ENCODE peak calls at places on chromosomes 11 and 22, in seven cellular contexts. One of them, this sample, is unnamed.

GRCh38 chr22:23256986-23257888 is 76.9 kb downstream of the BCR start:
- DNase-seq in breast epithelium: peak; percentile 46
- DNase-seq in hepatocyte: peak; percentile 33
- DNase-seq in RWPE2: no peak
- DNase-seq in sigmoid colon: peak; percentile 80
- DNase-seq in CD8-positive, alpha-beta memory T cell: no peak
- DNase-seq in adrenal gland: peak; percentile 80
- DNase-seq in this sample: no peak

GRCh38 chr11:2090172-2091111 is 48.7 kb downstream of the IGF2 start:
- DNase-seq in adrenal gland: peak; percentile 23
- DNase-seq in RWPE2: peak; percentile 42
- DNase-seq in breast epithelium: no peak
- DNase-seq in sigmoid colon: peak; percentile 53
- DNase-seq in hepatocyte: no peak
- DNase-seq in CD8-positive, alpha-beta memory T cell: no peak
- DNase-seq in this sample: no peak

GRCh38 chr22:48210812-48211211 is 1448.4 kb downstream of the TBC1D22A start:
- DNase-seq in CD8-positive, alpha-beta memory T cell: no peak
- DNase-seq in breast epithelium: no peak
- DNase-seq in sigmoid colon: no peak
- DNase-seq in hepatocyte: no peak
- DNase-seq in adrenal gland: no peak
- DNase-seq in RWPE2: no peak
- DNase-seq in this sample: no peak

GRCh38 chr22:22030493-22031182 is 48.1 kb upstream of the TOP3B start:
- DNase-seq in breast epithelium: no peak
- DNase-seq in CD8-positive, alpha-beta memory T cell: no peak
- DNase-seq in sigmoid colon: no peak
- DNase-seq in adrenal gland: no peak
- DNase-seq in RWPE2: no peak
- DNase-seq in hepatocyte: peak; percentile 60
- DNase-seq in this sample: no peak

GRCh38 chr11:72812968-72813739 is 1.1 kb upstream of the ATG16L2 start:
- DNase-seq in hepatocyte: peak; percentile 49
- DNase-seq in adrenal gland: peak; percentile 77
- DNase-seq in CD8-positive, alpha-beta memory T cell: peak; percentile 60
- DNase-seq in breast epithelium: no peak
- DNase-seq in RWPE2: no peak
- DNase-seq in sigmoid colon: peak; percentile 78
- DNase-seq in this sample: peak; percentile 82

GRCh38 chr11:70226967-70227366 is 23.9 kb downstream of the FADD start:
- DNase-seq in hepatocyte: no peak
- DNase-seq in sigmoid colon: no peak
- DNase-seq in breast epithelium: no peak
- DNase-seq in adrenal gland: no peak
- DNase-seq in CD8-positive, alpha-beta memory T cell: no peak
- DNase-seq in RWPE2: no peak
- DNase-seq in this sample: no peak

GRCh38 chr22:36773935-36774334 is 2.0 kb downstream of the IFT27 start:
- DNase-seq in adrenal gland: no peak
- DNase-seq in hepatocyte: peak; percentile 37
- DNase-seq in RWPE2: no peak
- DNase-seq in CD8-positive, alpha-beta memory T cell: no peak
- DNase-seq in breast epithelium: no peak
- DNase-seq in sigmoid colon: no peak
- DNase-seq in this sample: peak; percentile 13

GRCh38 chr11:132969892-132970291 is 562.4 kb downstream of the OPCML start:
- DNase-seq in CD8-positive, alpha-beta memory T cell: no peak
- DNase-seq in breast epithelium: no peak
- DNase-seq in adrenal gland: no peak
- DNase-seq in hepatocyte: no peak
- DNase-seq in RWPE2: no peak
- DNase-seq in sigmoid colon: no peak
- DNase-seq in this sample: no peak

GRCh38 chr22:43128928-43129424 is 14.2 kb downstream of the MCAT start:
- DNase-seq in RWPE2: no peak
- DNase-seq in hepatocyte: peak; percentile 76
- DNase-seq in adrenal gland: no peak
- DNase-seq in breast epithelium: no peak
- DNase-seq in sigmoid colon: no peak
- DNase-seq in CD8-positive, alpha-beta memory T cell: no peak
- DNase-seq in this sample: peak; percentile 22

GRCh38 chr11:8988329-8989234 is 15.2 kb downstream of the NRIP3 start:
- DNase-seq in hepatocyte: peak; percentile 36
- DNase-seq in CD8-positive, alpha-beta memory T cell: no peak
- DNase-seq in breast epithelium: no peak
- DNase-seq in sigmoid colon: no peak
- DNase-seq in adrenal gland: no peak
- DNase-seq in RWPE2: no peak
- DNase-seq in this sample: no peak

GRCh38 chr11:71568707-71569349 is 3.5 kb downstream of the KRTAP5-10 start:
- DNase-seq in RWPE2: no peak
- DNase-seq in hepatocyte: no peak
- DNase-seq in breast epithelium: no peak
- DNase-seq in adrenal gland: peak; percentile 63
- DNase-seq in sigmoid colon: peak; percentile 73
- DNase-seq in CD8-positive, alpha-beta memory T cell: no peak
- DNase-seq in this sample: no peak

GRCh38 chr11:115324569-115325432 is 179.4 kb downstream of the CADM1 start:
- DNase-seq in CD8-positive, alpha-beta memory T cell: no peak
- DNase-seq in hepatocyte: peak; percentile 81
- DNase-seq in breast epithelium: no peak
- DNase-seq in adrenal gland: peak; percentile 60
- DNase-seq in RWPE2: no peak
- DNase-seq in sigmoid colon: no peak
- DNase-seq in this sample: peak; percentile 27

GRCh38 chr11:47983464-47984397 is 3.4 kb downstream of the PTPRJ start:
- DNase-seq in adrenal gland: no peak
- DNase-seq in breast epithelium: no peak
- DNase-seq in sigmoid colon: no peak
- DNase-seq in hepatocyte: no peak
- DNase-seq in RWPE2: no peak
- DNase-seq in CD8-positive, alpha-beta memory T cell: no peak
- DNase-seq in this sample: no peak

GRCh38 chr11:287821-288327 is 1.1 kb upstream of the PGGHG start:
- DNase-seq in breast epithelium: no peak
- DNase-seq in RWPE2: peak; percentile 60
- DNase-seq in hepatocyte: no peak
- DNase-seq in CD8-positive, alpha-beta memory T cell: peak; percentile 51
- DNase-seq in sigmoid colon: peak; percentile 64
- DNase-seq in adrenal gland: no peak
- DNase-seq in this sample: peak; percentile 59

GRCh38 chr11:15493066-15493465 is 378.3 kb downstream of the INSC start:
- DNase-seq in breast epithelium: no peak
- DNase-seq in RWPE2: no peak
- DNase-seq in hepatocyte: no peak
- DNase-seq in sigmoid colon: no peak
- DNase-seq in adrenal gland: no peak
- DNase-seq in CD8-positive, alpha-beta memory T cell: no peak
- DNase-seq in this sample: no peak

GRCh38 chr22:37121887-37122591 is 12.5 kb upstream of the TMPRSS6 start:
- DNase-seq in RWPE2: no peak
- DNase-seq in CD8-positive, alpha-beta memory T cell: peak; percentile 87
- DNase-seq in breast epithelium: peak; percentile 53
- DNase-seq in sigmoid colon: no peak
- DNase-seq in adrenal gland: peak; percentile 56
- DNase-seq in hepatocyte: peak; percentile 39
- DNase-seq in this sample: peak; percentile 93

DNA sequence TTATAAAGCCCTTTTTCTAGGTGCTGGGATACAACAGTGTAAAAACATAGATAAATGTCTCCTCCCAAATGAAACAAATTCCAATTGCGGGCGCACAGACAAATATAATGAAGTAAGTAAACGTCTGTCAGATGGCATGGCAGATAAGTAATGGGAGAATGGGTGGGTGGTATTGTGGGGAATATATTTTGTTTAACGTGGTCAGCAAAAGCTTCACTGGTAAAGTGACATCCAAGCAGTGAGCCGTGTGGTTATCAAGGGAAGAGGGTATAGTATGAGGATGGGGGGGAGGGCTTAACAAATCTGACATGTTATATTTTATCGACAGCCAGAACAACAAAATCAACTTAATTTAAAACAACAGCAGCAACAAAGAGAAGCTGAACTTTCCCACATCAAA is 1.2 kb downstream of the SVIP start:
- DNase-seq in CD8-positive, alpha-beta memory T cell: no peak
- DNase-seq in adrenal gland: no peak
- DNase-seq in breast epithelium: no peak
- DNase-seq in hepatocyte: no peak
- DNase-seq in RWPE2: no peak
- DNase-seq in sigmoid colon: no peak
- DNase-seq in this sample: peak; percentile 7
- H3K4me1 ChIP-seq in CD8-positive, alpha-beta memory T cell: peaks cover 17% of the 10 kb centered on the region
- H3K4me1 ChIP-seq in adrenal gland: peaks cover 7% of the 10 kb centered on the region
- H3K4me1 ChIP-seq in breast epithelium: no peaks in the 10 kb centered on the region
- H3K4me1 ChIP-seq in hepatocyte: no peaks in the 10 kb centered on the region
- H3K4me1 ChIP-seq in RWPE2: peaks cover 10% of the 10 kb centered on the region
- H3K4me1 ChIP-seq in sigmoid colon: no peaks in the 10 kb centered on the region
- H3K4me1 ChIP-seq in this sample: peaks cover 23% of the 10 kb centered on the region

DNA sequence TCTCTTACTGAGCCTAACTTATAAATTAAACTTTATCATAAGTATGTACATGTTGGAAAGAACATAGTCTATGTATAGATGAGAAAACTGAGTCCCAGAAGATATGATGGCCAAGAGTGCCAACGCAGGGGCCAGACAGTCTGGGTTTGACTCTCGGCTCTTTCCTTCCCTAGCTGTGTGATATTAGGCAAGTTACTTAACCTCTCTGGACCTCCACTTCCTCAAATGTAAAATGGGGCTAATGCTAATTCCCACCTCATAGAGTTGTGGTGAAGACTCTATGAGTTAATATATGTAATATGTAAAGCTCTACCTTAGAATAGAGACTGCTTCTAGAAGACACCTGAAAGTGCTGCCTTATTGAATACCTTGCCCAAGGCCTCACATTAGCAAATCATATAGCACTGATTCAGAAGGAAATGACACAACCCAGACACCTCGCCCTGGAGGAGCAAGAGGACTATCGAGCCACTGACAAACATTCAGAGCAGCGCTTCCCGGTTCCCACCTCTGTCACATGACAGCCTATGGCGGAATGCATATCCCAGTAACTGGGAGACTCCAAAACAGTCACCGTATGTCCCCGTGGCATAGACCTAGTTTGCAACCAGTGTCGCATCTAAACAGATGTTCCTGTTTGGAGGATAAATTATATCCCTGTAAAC is 11.3 kb upstream of the CCDC86 start:
- DNase-seq in adrenal gland: no peak
- DNase-seq in breast epithelium: no peak
- DNase-seq in sigmoid colon: no peak
- DNase-seq in RWPE2: no peak
- DNase-seq in CD8-positive, alpha-beta memory T cell: no peak
- DNase-seq in hepatocyte: no peak
- DNase-seq in this sample: no peak
- H3K4me3 ChIP-seq in adrenal gland: no peak overlapping the region
- H3K4me3 ChIP-seq in breast epithelium: no peak overlapping the region
- H3K4me3 ChIP-seq in sigmoid colon: no peak overlapping the region
- H3K4me3 ChIP-seq in RWPE2: no peak overlapping the region
- H3K4me3 ChIP-seq in CD8-positive, alpha-beta memory T cell: no peak overlapping the region
- H3K4me3 ChIP-seq in hepatocyte: no peak overlapping the region
- H3K4me3 ChIP-seq in this sample: no peak overlapping the region

DNA sequence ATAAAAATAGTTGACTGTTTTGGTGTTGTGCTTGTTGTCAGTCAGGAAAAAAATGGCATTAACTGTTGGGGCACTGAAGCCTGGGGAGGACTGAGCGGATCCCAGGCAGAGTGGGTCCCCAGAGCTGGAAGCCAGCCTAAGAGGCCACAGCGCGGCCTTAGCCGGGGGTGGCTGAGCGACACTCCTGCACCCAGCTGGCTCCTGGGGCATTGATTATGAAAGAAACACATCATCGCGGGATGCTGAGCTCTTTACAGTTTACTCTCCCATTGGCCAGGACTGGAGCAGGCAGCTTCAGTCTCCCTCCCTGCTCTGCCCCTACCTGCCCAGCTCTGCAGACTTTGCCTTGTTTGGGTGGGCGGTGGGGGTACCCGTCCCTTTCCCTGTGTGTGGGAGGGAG is 121.5 kb downstream of the ST3GAL4 start:
- DNase-seq in breast epithelium: no peak
- DNase-seq in hepatocyte: no peak
- DNase-seq in adrenal gland: peak; percentile 63
- DNase-seq in RWPE2: no peak
- DNase-seq in CD8-positive, alpha-beta memory T cell: no peak
- DNase-seq in sigmoid colon: no peak
- DNase-seq in this sample: no peak
- H3K4me1 ChIP-seq in breast epithelium: no peaks in the 10 kb centered on the region
- H3K4me1 ChIP-seq in hepatocyte: peaks cover 4% of the 10 kb centered on the region
- H3K4me1 ChIP-seq in adrenal gland: peaks cover 11% of the 10 kb centered on the region
- H3K4me1 ChIP-seq in RWPE2: peaks cover 3% of the 10 kb centered on the region
- H3K4me1 ChIP-seq in CD8-positive, alpha-beta memory T cell: peaks cover 10% of the 10 kb centered on the region
- H3K4me1 ChIP-seq in sigmoid colon: no peaks in the 10 kb centered on the region
- H3K4me1 ChIP-seq in this sample: peaks cover 9% of the 10 kb centered on the region

GRCh38 chr11:118911880-118912741 is 13.6 kb downstream of the BCL9L start:
- DNase-seq in RWPE2: peak; percentile 99
- DNase-seq in CD8-positive, alpha-beta memory T cell: peak; percentile 65
- DNase-seq in sigmoid colon: peak; percentile 97
- DNase-seq in hepatocyte: peak; percentile 96
- DNase-seq in adrenal gland: peak; percentile 94
- DNase-seq in breast epithelium: peak; percentile 87
- DNase-seq in this sample: peak; percentile 49
- H3K4me3 ChIP-seq in RWPE2: peak overlapping the region; percentile 25
- H3K4me3 ChIP-seq in CD8-positive, alpha-beta memory T cell: peak overlapping the region; percentile 74
- H3K4me3 ChIP-seq in sigmoid colon: peak overlapping the region; percentile 6
- H3K4me3 ChIP-seq in hepatocyte: no peak overlapping the region
- H3K4me3 ChIP-seq in adrenal gland: no peak overlapping the region
- H3K4me3 ChIP-seq in breast epithelium: peak overlapping the region; percentile 62
- H3K4me3 ChIP-seq in this sample: no peak overlapping the region

GRCh38 chr11:45093761-45094455 is 52.5 kb upstream of the PRDM11 start:
- DNase-seq in sigmoid colon: peak; percentile 40
- DNase-seq in CD8-positive, alpha-beta memory T cell: no peak
- DNase-seq in breast epithelium: peak; percentile 13
- DNase-seq in hepatocyte: no peak
- DNase-seq in adrenal gland: peak; percentile 35
- DNase-seq in RWPE2: no peak
- DNase-seq in this sample: no peak
- H3K4me1 ChIP-seq in sigmoid colon: no peaks in the 10 kb centered on the region
- H3K4me1 ChIP-seq in CD8-positive, alpha-beta memory T cell: peaks cover 37% of the 10 kb centered on the region
- H3K4me1 ChIP-seq in breast epithelium: no peaks in the 10 kb centered on the region
- H3K4me1 ChIP-seq in hepatocyte: peaks cover 15% of the 10 kb centered on the region
- H3K4me1 ChIP-seq in adrenal gland: peaks cover 29% of the 10 kb centered on the region
- H3K4me1 ChIP-seq in RWPE2: peaks cover 29% of the 10 kb centered on the region
- H3K4me1 ChIP-seq in this sample: peaks cover 30% of the 10 kb centered on the region